ENCODE peak calls at places on chromosomes 2 and 18, in five cellular contexts. Q is colonic mucosa; A is right lobe of liver; J is psoas muscle; I is effector memory CD4-positive, alpha-beta T cell. G is an unnamed sample. For H3K4me1 and H3K27me3, the result is how much of the 10 kb centered on the place peaks cover.

GRCh38 chr2:157349949-157350510 is 24.4 kb upstream of the ERMN start:
- DNase-seq in Q (no peak), A (no peak), J (no peak), I (no peak), G (no peak)

GRCh38 chr2:100321881-100322820 is at the start of gene LONRF2:
- DNase-seq in Q (no peak), A (peak), J (peak), I (no peak), G (no peak)

GRCh38 chr2:172976076-172976579 is 99.5 kb upstream of the MAP3K20 start:
- DNase-seq in Q (no peak), A (no peak), J (no peak), I (no peak), G (no peak)

GRCh38 chr2:186125156-186125555 is 360.9 kb upstream of the ZC3H15 start:
- DNase-seq in Q (no peak), A (no peak), J (no peak), I (no peak), G (no peak)

GRCh38 chr18:42187611-42188378 is 232.8 kb downstream of the PIK3C3 start:
- DNase-seq in Q (no peak), A (no peak), J (no peak), I (no peak), G (no peak)

GRCh38 chr2:7825591-7826312 is 856.1 kb upstream of the ID2 start:
- DNase-seq in Q (no peak), A (no peak), J (no peak), I (no peak), G (peak)

GRCh38 chr2:100247256-100248043 is 74.9 kb downstream of the LONRF2 start:
- DNase-seq in Q (no peak), A (no peak), J (no peak), I (no peak), G (no peak)

GRCh38 chr2:201208563-201209252 is 25.8 kb downstream of the CASP10 start:
- DNase-seq in Q (no peak), A (no peak), J (no peak), I (no peak), G (no peak)

GRCh38 chr2:168314236-168314635 is 66.8 kb upstream of the STK39 start:
- DNase-seq in Q (no peak), A (no peak), J (no peak), I (no peak), G (no peak)

GRCh38 chr2:66772618-66773017 is 337.7 kb downstream of the MEIS1 start:
- DNase-seq in Q (no peak), A (no peak), J (no peak), I (no peak), G (no peak)

GRCh38 chr2:1509271-1509995 is 96.2 kb downstream of the TPO start:
- DNase-seq in Q (no peak), A (no peak), J (no peak), I (no peak), G (no peak)

GRCh38 chr2:221465776-221466175 is 106.3 kb downstream of the EPHA4 start:
- DNase-seq in Q (no peak), A (no peak), J (no peak), I (no peak), G (no peak)

GRCh38 chr2:39730276-39730675 is 48.8 kb downstream of the THUMPD2 start:
- DNase-seq in Q (no peak), A (no peak), J (no peak), I (no peak), G (no peak)

GRCh38 chr18:2958819-2959298 is 54.1 kb downstream of the LPIN2 start:
- DNase-seq in Q (no peak), A (no peak), J (no peak), I (no peak), G (no peak)

GRCh38 chr2:36376319-36376765 is 20.8 kb downstream of the CRIM1 start:
- DNase-seq in Q (peak), A (peak), J (peak), I (no peak), G (peak)

GRCh38 chr2:224412064-224412921 is 10.4 kb upstream of the FAM124B start:
- DNase-seq in Q (no peak), A (peak), J (peak), I (no peak), G (no peak)

GRCh38 chr18:45838302-45839070 is 13.0 kb downstream of the SIGLEC15 start:
- DNase-seq in Q (no peak), A (peak), J (no peak), I (no peak), G (no peak)

DNA sequence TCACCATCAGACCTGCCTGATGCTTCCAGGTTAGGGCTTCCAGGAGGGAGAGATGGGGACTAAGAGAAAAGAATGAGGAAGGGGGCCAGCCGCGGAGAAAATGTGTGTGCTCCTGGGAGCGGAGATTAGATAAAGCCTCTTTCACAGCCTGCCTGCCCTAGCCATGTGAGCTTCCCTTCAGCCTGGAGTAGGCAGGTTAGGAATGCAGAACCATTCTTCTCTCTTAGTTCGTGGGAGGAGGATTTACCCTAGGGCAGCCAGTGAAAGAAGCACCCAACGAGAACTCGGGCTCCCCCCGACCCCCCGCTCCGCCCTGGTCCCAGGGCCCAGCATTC is 36.1 kb downstream of the POMC start:
- DNase-seq in Q (no peak), A (no peak), J (peak), I (no peak), G (no peak)
- H3K4me3 ChIP-seq in Q (no peak), A (no peak), J (peak), I (no peak), G (no peak)

GRCh38 chr18:48544116-48544515 is 5.3 kb downstream of the CTIF start:
- DNase-seq in Q (no peak), A (no peak), J (no peak), I (no peak), G (no peak)

GRCh38 chr18:48546411-48546810 is 7.6 kb downstream of the CTIF start:
- DNase-seq in Q (no peak), A (no peak), J (no peak), I (no peak), G (peak)

GRCh38 chr18:48547456-48548403 is 8.9 kb downstream of the CTIF start:
- DNase-seq in Q (no peak), A (peak), J (no peak), I (no peak), G (peak)

GRCh38 chr18:48544661-48545415 is 6.0 kb downstream of the CTIF start:
- DNase-seq in Q (no peak), A (no peak), J (no peak), I (no peak), G (no peak)

GRCh38 chr18:48545690-48546365 is 7.0 kb downstream of the CTIF start:
- DNase-seq in Q (no peak), A (no peak), J (peak), I (no peak), G (peak)
- H3K4me1 ChIP-seq in Q (under half), A (under half), J (half or more), I (under half), G (half or more)

GRCh38 chr2:176146645-176147044 is 4.7 kb upstream of the HOXD4 start:
- DNase-seq in Q (no peak), A (no peak), J (no peak), I (no peak), G (no peak)
- H3K27me3 ChIP-seq in Q (under half), A (under half), J (under half), I (half or more), G (under half)

GRCh38 chr18:59904051-59904601 is 4.3 kb downstream of the PMAIP1 start:
- DNase-seq in Q (no peak), A (no peak), J (no peak), I (no peak), G (no peak)

GRCh38 chr18:59906203-59906602 is 6.4 kb downstream of the PMAIP1 start:
- DNase-seq in Q (no peak), A (no peak), J (no peak), I (no peak), G (no peak)

GRCh38 chr18:59907172-59907571 is 7.4 kb downstream of the PMAIP1 start:
- DNase-seq in Q (no peak), A (peak), J (no peak), I (no peak), G (no peak)

GRCh38 chr18:59907660-59908059 is 7.9 kb downstream of the PMAIP1 start:
- DNase-seq in Q (no peak), A (no peak), J (no peak), I (no peak), G (no peak)

GRCh38 chr18:59905686-59906091 is 5.9 kb downstream of the PMAIP1 start:
- DNase-seq in Q (no peak), A (peak), J (no peak), I (no peak), G (no peak)
- H3K4me3 ChIP-seq in Q (no peak), A (no peak), J (no peak), I (no peak), G (no peak)

DNA sequence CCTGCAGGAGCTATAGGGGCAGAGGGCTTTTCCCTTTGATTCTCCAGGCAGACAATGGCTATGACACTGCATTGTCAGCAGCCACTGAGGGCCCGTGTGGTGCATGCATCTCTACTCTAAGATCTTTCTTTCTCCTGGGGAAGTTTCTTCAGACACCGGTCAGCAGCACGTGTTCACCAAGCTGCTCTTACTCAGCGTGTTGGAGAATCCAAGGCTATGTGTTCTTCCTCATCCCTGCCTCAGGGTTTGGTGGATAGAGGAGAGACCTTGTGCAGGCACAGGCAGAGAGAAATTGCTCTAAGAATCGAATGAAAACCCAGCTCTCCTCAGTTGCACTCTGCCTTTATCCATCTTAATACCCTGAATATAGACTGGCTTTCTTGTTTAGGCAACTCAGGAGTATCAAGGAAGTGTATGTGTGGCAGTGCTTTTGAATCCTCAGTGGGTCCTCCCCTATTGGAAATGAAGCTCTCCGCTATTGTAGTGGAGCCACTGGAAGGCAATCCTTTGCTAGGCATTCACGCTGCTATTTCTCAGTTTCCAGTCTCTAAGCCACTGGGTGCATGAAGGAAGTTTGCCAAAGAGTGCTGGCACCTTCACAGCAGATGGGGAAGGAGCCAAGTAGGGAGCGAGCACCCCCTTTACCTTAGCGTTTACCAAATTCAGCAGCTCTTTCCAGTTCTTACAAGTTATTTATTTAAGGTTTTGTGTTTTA is 86.9 kb upstream of the EML6 start:
- DNase-seq in Q (no peak), A (no peak), J (no peak), I (no peak), G (no peak)
- H3K4me1 ChIP-seq in Q (under half), A (under half), J (under half), I (under half), G (half or more)

GRCh38 chr2:70425682-70426301 is 123.9 kb upstream of the FAM136A start:
- DNase-seq in Q (no peak), A (peak), J (no peak), I (no peak), G (no peak)
- H3K27me3 ChIP-seq in Q (under half), A (under half), J (under half), I (under half), G (under half)

DNA sequence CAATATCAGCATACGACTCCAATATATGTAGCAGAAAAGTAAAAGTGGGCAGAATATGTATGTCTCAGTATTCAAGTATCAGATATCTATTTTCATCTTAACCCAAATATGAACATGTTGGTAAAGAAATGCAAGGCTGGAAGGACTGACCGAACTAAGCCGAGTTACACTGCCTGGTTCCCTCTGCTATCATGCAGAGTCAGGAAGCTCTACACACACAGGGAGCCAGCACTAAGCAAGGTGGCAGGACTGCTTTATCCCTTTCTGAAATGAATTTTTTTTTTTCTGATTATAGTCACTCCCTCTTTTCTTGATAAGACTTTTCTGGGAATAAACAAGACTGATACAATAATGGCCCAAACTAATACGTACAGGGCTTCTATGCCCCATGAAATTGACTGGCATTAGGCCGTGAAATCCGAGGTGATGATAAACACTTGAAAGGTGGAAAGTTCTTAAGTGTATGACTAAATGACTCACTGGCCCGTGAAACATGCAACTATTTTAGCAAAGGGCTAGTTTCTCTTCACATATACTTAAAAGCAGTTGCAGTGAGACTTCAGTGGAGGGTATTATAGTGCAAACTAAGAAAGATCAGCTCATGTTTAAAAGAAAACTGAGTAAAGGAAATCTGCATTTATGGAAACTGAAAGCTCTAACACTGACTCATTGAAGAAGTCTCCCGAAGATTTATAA is 14.9 kb downstream of the DPP4 start:
- DNase-seq in Q (no peak), A (no peak), J (no peak), I (no peak), G (no peak)
- H3K4me3 ChIP-seq in Q (no peak), A (no peak), J (no peak), I (peak), G (no peak)

GRCh38 chr18:58863539-58864145 is 1.0 kb upstream of the ZNF532 start:
- DNase-seq in Q (peak), A (peak), J (peak), I (no peak), G (peak)

GRCh38 chr18:58866261-58867232 is 1.9 kb downstream of the ZNF532 start:
- DNase-seq in Q (no peak), A (no peak), J (no peak), I (no peak), G (no peak)

GRCh38 chr18:58865714-58866113 is 1.0 kb downstream of the ZNF532 start:
- DNase-seq in Q (no peak), A (no peak), J (no peak), I (no peak), G (no peak)

GRCh38 chr18:58862851-58863538 is 1.7 kb upstream of the ZNF532 start:
- DNase-seq in Q (peak), A (no peak), J (peak), I (no peak), G (no peak)

DNA sequence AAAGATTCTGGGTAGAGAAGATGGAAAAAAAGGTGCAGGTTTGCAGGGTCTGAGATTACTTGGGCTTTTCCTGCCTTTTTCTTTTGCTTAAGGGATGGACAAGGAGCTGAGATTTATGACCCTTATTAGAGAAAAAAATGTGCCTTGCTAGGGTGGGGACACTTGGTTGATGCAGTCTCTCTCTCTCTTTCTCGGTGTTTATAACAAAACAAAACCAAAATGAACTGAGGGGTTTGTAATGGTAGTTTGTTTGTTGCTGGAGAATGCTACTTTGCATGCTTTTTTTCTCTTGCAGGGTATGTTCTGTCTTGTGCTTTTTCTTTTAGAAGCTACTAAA is 300 bp downstream of the ZNF532 start:
- DNase-seq in Q (no peak), A (no peak), J (no peak), I (no peak), G (no peak)
- H3K4me1 ChIP-seq in Q (under half), A (under half), J (half or more), I (under half), G (half or more)